ENCODE peak calls at places on chromosome 9, in five cellular contexts. P, N, A, B and O are unnamed samples.

GRCh38 chr9:117411547-117411946 is 3.3 kb downstream of the ASTN2 start:
- DNase-seq in P (no peak), N (peak), A (peak), B (peak), O (no peak)

GRCh38 chr9:10946676-10947410 is 334.0 kb upstream of the PTPRD start:
- DNase-seq in P (no peak), N (no peak), A (no peak), B (no peak), O (peak)

GRCh38 chr9:80957806-80958205 is 731.5 kb downstream of the TLE1 start:
- DNase-seq in P (no peak), N (no peak), A (no peak), B (no peak), O (no peak)

GRCh38 chr9:12163775-12164458 is 529.3 kb upstream of the TYRP1 start:
- DNase-seq in P (no peak), N (no peak), A (no peak), B (no peak), O (no peak)

GRCh38 chr9:4541848-4542247 is 51.6 kb downstream of the SLC1A1 start:
- DNase-seq in P (no peak), N (no peak), A (no peak), B (no peak), O (no peak)

GRCh38 chr9:83444110-83444509 is 94.1 kb downstream of the FRMD3 start:
- DNase-seq in P (no peak), N (no peak), A (peak), B (peak), O (peak)

GRCh38 chr9:96169488-96169887 is 132.5 kb downstream of the HSD17B3 start:
- DNase-seq in P (no peak), N (no peak), A (peak), B (peak), O (peak)

GRCh38 chr9:6049798-6050197 is 34.4 kb upstream of the RANBP6 start:
- DNase-seq in P (no peak), N (no peak), A (no peak), B (peak), O (no peak)

GRCh38 chr9:126702501-126703329 is 89.0 kb downstream of the LMX1B start:
- DNase-seq in P (peak), N (no peak), A (no peak), B (no peak), O (peak)

GRCh38 chr9:70947086-70947485 is 174.3 kb downstream of the TRPM3 start:
- DNase-seq in P (no peak), N (no peak), A (no peak), B (peak), O (no peak)

GRCh38 chr9:123861086-123861707 is 68.7 kb downstream of the DENND1A start:
- DNase-seq in P (no peak), N (no peak), A (no peak), B (no peak), O (no peak)

GRCh38 chr9:115520626-115521025 is 402.7 kb upstream of the TNC start:
- DNase-seq in P (no peak), N (no peak), A (no peak), B (no peak), O (no peak)

GRCh38 chr9:137660144-137660543 is 41.3 kb downstream of the EHMT1 start:
- DNase-seq in P (no peak), N (no peak), A (no peak), B (no peak), O (no peak)

GRCh38 chr9:95505676-95506437 is 10.9 kb downstream of the PTCH1 start:
- DNase-seq in P (no peak), N (peak), A (peak), B (peak), O (peak)

GRCh38 chr9:127520941-127521918 is 69.9 kb downstream of the LRSAM1 start:
- DNase-seq in P (no peak), N (no peak), A (no peak), B (peak), O (peak)

GRCh38 chr9:18786196-18786595 is 246.8 kb downstream of the SAXO1 start:
- DNase-seq in P (no peak), N (no peak), A (no peak), B (no peak), O (no peak)

GRCh38 chr9:114380988-114381387 is 6.8 kb downstream of the AKNA start:
- DNase-seq in P (no peak), N (no peak), A (no peak), B (no peak), O (no peak)

GRCh38 chr9:130766031-130766903 is 68.8 kb upstream of the ABL1 start:
- DNase-seq in P (no peak), N (no peak), A (no peak), B (peak), O (no peak)

GRCh38 chr9:17578911-17579793 is at the start of gene SH3GL2:
- DNase-seq in P (peak), N (peak), A (no peak), B (peak), O (peak)

GRCh38 chr9:91515074-91515687 is 91.5 kb upstream of the NFIL3 start:
- DNase-seq in P (no peak), N (no peak), A (no peak), B (peak), O (no peak)

GRCh38 chr9:15512889-15513288 is 2.1 kb upstream of the PSIP1 start:
- DNase-seq in P (no peak), N (no peak), A (no peak), B (no peak), O (no peak)

GRCh38 chr9:25677301-25678146 is 720 bp downstream of the TUSC1 start:
- DNase-seq in P (peak), N (peak), A (peak), B (peak), O (peak)

GRCh38 chr9:92947268-92948031 is at the start of gene FGD3:
- DNase-seq in P (no peak), N (no peak), A (no peak), B (peak), O (no peak)

GRCh38 chr9:137149942-137150484 is 11.1 kb downstream of the GRIN1 start:
- DNase-seq in P (no peak), N (no peak), A (no peak), B (no peak), O (no peak)

GRCh38 chr9:115032300-115032699 is 85.7 kb downstream of the TNC start:
- DNase-seq in P (no peak), N (no peak), A (no peak), B (no peak), O (no peak)

GRCh38 chr9:135348076-135348787 is 131.3 kb upstream of the PPP1R26 start:
- DNase-seq in P (peak), N (no peak), A (no peak), B (no peak), O (peak)

GRCh38 chr9:88651682-88652633 is 117.0 kb downstream of the NXNL2 start:
- DNase-seq in P (peak), N (peak), A (peak), B (peak), O (peak)

GRCh38 chr9:110776207-110776606 is 107.6 kb downstream of the MUSK start:
- DNase-seq in P (no peak), N (no peak), A (no peak), B (no peak), O (no peak)

GRCh38 chr9:92097997-92098482 is 17.2 kb downstream of the SPTLC1 start:
- DNase-seq in P (peak), N (peak), A (peak), B (no peak), O (peak)

GRCh38 chr9:115606851-115607250 is 488.9 kb upstream of the TNC start:
- DNase-seq in P (no peak), N (no peak), A (no peak), B (no peak), O (no peak)